ENCODE peak calls at places on chromosome 11, in six cellular contexts. One of them, this sample, is unnamed. For H3K4me1, the result is how much of the 10 kb centered on the place peaks cover.

GRCh38 chr11:19455731-19456130 is 215.0 kb upstream of the E2F8 start:
- DNase-seq in tibial artery: peak
- DNase-seq in lower lobe of right lung: no peak
- DNase-seq in CD8-positive, alpha-beta memory T cell: no peak
- DNase-seq in left ventricle myocardium inferior: peak
- DNase-seq in RWPE2: no peak
- DNase-seq in this sample: no peak

GRCh38 chr11:41102471-41102870 is 357.0 kb downstream of the LRRC4C start:
- DNase-seq in RWPE2: no peak
- DNase-seq in left ventricle myocardium inferior: no peak
- DNase-seq in tibial artery: no peak
- DNase-seq in lower lobe of right lung: no peak
- DNase-seq in CD8-positive, alpha-beta memory T cell: no peak
- DNase-seq in this sample: no peak

GRCh38 chr11:26847459-26847858 is 125.6 kb upstream of the SLC5A12 start:
- DNase-seq in tibial artery: peak
- DNase-seq in lower lobe of right lung: no peak
- DNase-seq in left ventricle myocardium inferior: no peak
- DNase-seq in RWPE2: no peak
- DNase-seq in CD8-positive, alpha-beta memory T cell: no peak
- DNase-seq in this sample: no peak

GRCh38 chr11:108733479-108734116 is 68.7 kb downstream of the DDX10 start:
- DNase-seq in left ventricle myocardium inferior: no peak
- DNase-seq in RWPE2: no peak
- DNase-seq in lower lobe of right lung: no peak
- DNase-seq in CD8-positive, alpha-beta memory T cell: no peak
- DNase-seq in tibial artery: no peak
- DNase-seq in this sample: no peak

GRCh38 chr11:132349806-132350733 is 979.7 kb downstream of the NTM start:
- DNase-seq in RWPE2: no peak
- DNase-seq in left ventricle myocardium inferior: no peak
- DNase-seq in tibial artery: no peak
- DNase-seq in lower lobe of right lung: no peak
- DNase-seq in CD8-positive, alpha-beta memory T cell: no peak
- DNase-seq in this sample: no peak

GRCh38 chr11:121909571-121909970 is 206.4 kb downstream of the BLID start:
- DNase-seq in left ventricle myocardium inferior: no peak
- DNase-seq in tibial artery: no peak
- DNase-seq in lower lobe of right lung: no peak
- DNase-seq in CD8-positive, alpha-beta memory T cell: no peak
- DNase-seq in RWPE2: no peak
- DNase-seq in this sample: no peak

GRCh38 chr11:117239295-117239694 is 6.8 kb downstream of the RNF214 start:
- DNase-seq in RWPE2: no peak
- DNase-seq in CD8-positive, alpha-beta memory T cell: no peak
- DNase-seq in left ventricle myocardium inferior: no peak
- DNase-seq in tibial artery: no peak
- DNase-seq in lower lobe of right lung: no peak
- DNase-seq in this sample: no peak

GRCh38 chr11:83972536-83972935 is 686.4 kb upstream of the CCDC90B start:
- DNase-seq in tibial artery: no peak
- DNase-seq in lower lobe of right lung: no peak
- DNase-seq in CD8-positive, alpha-beta memory T cell: no peak
- DNase-seq in RWPE2: no peak
- DNase-seq in left ventricle myocardium inferior: no peak
- DNase-seq in this sample: no peak

GRCh38 chr11:40269865-40270264 is 1189.6 kb downstream of the LRRC4C start:
- DNase-seq in CD8-positive, alpha-beta memory T cell: no peak
- DNase-seq in lower lobe of right lung: no peak
- DNase-seq in left ventricle myocardium inferior: no peak
- DNase-seq in RWPE2: no peak
- DNase-seq in tibial artery: no peak
- DNase-seq in this sample: no peak

GRCh38 chr11:10288316-10288715 is 5.7 kb downstream of the SBF2 start:
- DNase-seq in CD8-positive, alpha-beta memory T cell: no peak
- DNase-seq in tibial artery: no peak
- DNase-seq in RWPE2: no peak
- DNase-seq in lower lobe of right lung: no peak
- DNase-seq in left ventricle myocardium inferior: no peak
- DNase-seq in this sample: no peak

GRCh38 chr11:127866109-127866508 is 721.2 kb downstream of the ETS1 start:
- DNase-seq in tibial artery: no peak
- DNase-seq in CD8-positive, alpha-beta memory T cell: no peak
- DNase-seq in lower lobe of right lung: no peak
- DNase-seq in RWPE2: no peak
- DNase-seq in left ventricle myocardium inferior: no peak
- DNase-seq in this sample: no peak

GRCh38 chr11:92550411-92550810 is 325.8 kb downstream of the FAT3 start:
- DNase-seq in lower lobe of right lung: no peak
- DNase-seq in CD8-positive, alpha-beta memory T cell: no peak
- DNase-seq in tibial artery: no peak
- DNase-seq in left ventricle myocardium inferior: no peak
- DNase-seq in RWPE2: no peak
- DNase-seq in this sample: no peak

GRCh38 chr11:131095501-131096185 is 179.4 kb upstream of the SNX19 start:
- DNase-seq in left ventricle myocardium inferior: no peak
- DNase-seq in tibial artery: no peak
- DNase-seq in RWPE2: no peak
- DNase-seq in CD8-positive, alpha-beta memory T cell: no peak
- DNase-seq in lower lobe of right lung: no peak
- DNase-seq in this sample: no peak

GRCh38 chr11:69931994-69932910 is 113.0 kb upstream of the FGF3 start:
- DNase-seq in CD8-positive, alpha-beta memory T cell: no peak
- DNase-seq in left ventricle myocardium inferior: peak
- DNase-seq in lower lobe of right lung: peak
- DNase-seq in tibial artery: no peak
- DNase-seq in RWPE2: peak
- DNase-seq in this sample: no peak

GRCh38 chr11:25860677-25861445 is 471.1 kb upstream of the ANO3 start:
- DNase-seq in lower lobe of right lung: no peak
- DNase-seq in RWPE2: no peak
- DNase-seq in tibial artery: no peak
- DNase-seq in CD8-positive, alpha-beta memory T cell: no peak
- DNase-seq in left ventricle myocardium inferior: no peak
- DNase-seq in this sample: no peak

GRCh38 chr11:80603472-80603871 is 1162.6 kb upstream of the TENM4 start:
- DNase-seq in lower lobe of right lung: no peak
- DNase-seq in tibial artery: no peak
- DNase-seq in left ventricle myocardium inferior: no peak
- DNase-seq in RWPE2: no peak
- DNase-seq in CD8-positive, alpha-beta memory T cell: no peak
- DNase-seq in this sample: no peak

GRCh38 chr11:111938687-111939160 is 1.6 kb downstream of the DIXDC1 start:
- DNase-seq in tibial artery: no peak
- DNase-seq in lower lobe of right lung: no peak
- DNase-seq in RWPE2: no peak
- DNase-seq in CD8-positive, alpha-beta memory T cell: no peak
- DNase-seq in left ventricle myocardium inferior: no peak
- DNase-seq in this sample: peak

GRCh38 chr11:123616505-123617198 is 37.8 kb downstream of the SCN3B start:
- DNase-seq in lower lobe of right lung: no peak
- DNase-seq in tibial artery: no peak
- DNase-seq in left ventricle myocardium inferior: peak
- DNase-seq in RWPE2: peak
- DNase-seq in CD8-positive, alpha-beta memory T cell: no peak
- DNase-seq in this sample: no peak

GRCh38 chr11:15816270-15816871 is 540.0 kb downstream of the SOX6 start:
- DNase-seq in CD8-positive, alpha-beta memory T cell: no peak
- DNase-seq in left ventricle myocardium inferior: no peak
- DNase-seq in RWPE2: no peak
- DNase-seq in tibial artery: peak
- DNase-seq in lower lobe of right lung: no peak
- DNase-seq in this sample: no peak

GRCh38 chr11:122780296-122780949 is 57.9 kb upstream of the CRTAM start:
- DNase-seq in tibial artery: no peak
- DNase-seq in lower lobe of right lung: no peak
- DNase-seq in left ventricle myocardium inferior: no peak
- DNase-seq in CD8-positive, alpha-beta memory T cell: no peak
- DNase-seq in RWPE2: no peak
- DNase-seq in this sample: no peak

GRCh38 chr11:71463331-71464211 is 10.6 kb downstream of the NADSYN1 start:
- DNase-seq in RWPE2: peak
- DNase-seq in CD8-positive, alpha-beta memory T cell: no peak
- DNase-seq in lower lobe of right lung: no peak
- DNase-seq in tibial artery: no peak
- DNase-seq in left ventricle myocardium inferior: no peak
- DNase-seq in this sample: no peak

GRCh38 chr11:3086671-3087150 is 29.5 kb upstream of the CARS1 start:
- DNase-seq in CD8-positive, alpha-beta memory T cell: no peak
- DNase-seq in lower lobe of right lung: no peak
- DNase-seq in RWPE2: peak
- DNase-seq in tibial artery: no peak
- DNase-seq in left ventricle myocardium inferior: no peak
- DNase-seq in this sample: no peak

GRCh38 chr11:1252371-1253102 is 29.7 kb downstream of the MUC5B start:
- DNase-seq in tibial artery: no peak
- DNase-seq in RWPE2: no peak
- DNase-seq in lower lobe of right lung: no peak
- DNase-seq in CD8-positive, alpha-beta memory T cell: no peak
- DNase-seq in left ventricle myocardium inferior: no peak
- DNase-seq in this sample: no peak

GRCh38 chr11:76822406-76822805 is 38.3 kb upstream of the ACER3 start:
- DNase-seq in CD8-positive, alpha-beta memory T cell: no peak
- DNase-seq in RWPE2: no peak
- DNase-seq in left ventricle myocardium inferior: no peak
- DNase-seq in lower lobe of right lung: no peak
- DNase-seq in tibial artery: no peak
- DNase-seq in this sample: no peak

GRCh38 chr11:34495239-34495723 is 18.3 kb downstream of the ELF5 start:
- DNase-seq in tibial artery: no peak
- DNase-seq in lower lobe of right lung: no peak
- DNase-seq in CD8-positive, alpha-beta memory T cell: no peak
- DNase-seq in RWPE2: no peak
- DNase-seq in left ventricle myocardium inferior: no peak
- DNase-seq in this sample: no peak

GRCh38 chr11:111665779-111666178 is 63.5 kb downstream of the SIK2 start:
- DNase-seq in lower lobe of right lung: no peak
- DNase-seq in left ventricle myocardium inferior: no peak
- DNase-seq in tibial artery: no peak
- DNase-seq in RWPE2: no peak
- DNase-seq in CD8-positive, alpha-beta memory T cell: no peak
- DNase-seq in this sample: no peak

GRCh38 chr11:131248588-131248987 is 121.8 kb upstream of the NTM start:
- DNase-seq in lower lobe of right lung: no peak
- DNase-seq in CD8-positive, alpha-beta memory T cell: no peak
- DNase-seq in left ventricle myocardium inferior: no peak
- DNase-seq in tibial artery: no peak
- DNase-seq in RWPE2: no peak
- DNase-seq in this sample: no peak

DNA sequence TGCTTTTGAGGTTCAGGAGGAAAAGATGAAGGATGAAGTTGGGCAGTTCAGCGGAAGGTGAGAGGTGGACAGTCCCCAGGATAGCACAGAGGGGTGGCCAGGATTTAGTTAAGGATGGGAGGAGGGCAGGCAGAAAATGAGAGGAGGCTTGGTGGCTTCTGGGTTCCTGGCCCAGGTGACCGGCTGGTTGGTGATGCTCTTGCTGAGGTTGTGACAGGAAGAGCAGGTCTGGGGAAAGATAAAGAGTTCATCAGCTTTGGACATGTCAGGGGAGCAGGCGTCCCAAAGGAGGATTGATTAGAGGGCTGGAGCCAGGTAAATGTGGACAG is 27.6 kb upstream of the P2RY2 start:
- DNase-seq in CD8-positive, alpha-beta memory T cell: no peak
- DNase-seq in RWPE2: no peak
- DNase-seq in tibial artery: no peak
- DNase-seq in left ventricle myocardium inferior: no peak
- DNase-seq in lower lobe of right lung: no peak
- DNase-seq in this sample: no peak
- H3K27ac ChIP-seq in CD8-positive, alpha-beta memory T cell: no peak
- H3K27ac ChIP-seq in RWPE2: peak
- H3K27ac ChIP-seq in tibial artery: no peak
- H3K27ac ChIP-seq in left ventricle myocardium inferior: no peak
- H3K27ac ChIP-seq in lower lobe of right lung: no peak
- H3K27ac ChIP-seq in this sample: no peak

GRCh38 chr11:14537134-14537599 is 17.0 kb upstream of the PSMA1 start:
- DNase-seq in lower lobe of right lung: no peak
- DNase-seq in tibial artery: peak
- DNase-seq in left ventricle myocardium inferior: no peak
- DNase-seq in RWPE2: no peak
- DNase-seq in CD8-positive, alpha-beta memory T cell: peak
- DNase-seq in this sample: peak
- H3K4me1 ChIP-seq in lower lobe of right lung: under half
- H3K4me1 ChIP-seq in tibial artery: under half
- H3K4me1 ChIP-seq in left ventricle myocardium inferior: under half
- H3K4me1 ChIP-seq in RWPE2: under half
- H3K4me1 ChIP-seq in CD8-positive, alpha-beta memory T cell: under half
- H3K4me1 ChIP-seq in this sample: under half

GRCh38 chr11:94835571-94835970 is 67.4 kb downstream of the AMOTL1 start:
- DNase-seq in CD8-positive, alpha-beta memory T cell: no peak
- DNase-seq in RWPE2: no peak
- DNase-seq in left ventricle myocardium inferior: no peak
- DNase-seq in lower lobe of right lung: no peak
- DNase-seq in tibial artery: no peak
- DNase-seq in this sample: no peak

GRCh38 chr11:94844031-94844430 is 75.9 kb downstream of the AMOTL1 start:
- DNase-seq in CD8-positive, alpha-beta memory T cell: no peak
- DNase-seq in lower lobe of right lung: no peak
- DNase-seq in RWPE2: no peak
- DNase-seq in left ventricle myocardium inferior: no peak
- DNase-seq in tibial artery: no peak
- DNase-seq in this sample: no peak

GRCh38 chr11:94837317-94837716 is 69.2 kb downstream of the AMOTL1 start:
- DNase-seq in RWPE2: no peak
- DNase-seq in tibial artery: no peak
- DNase-seq in CD8-positive, alpha-beta memory T cell: no peak
- DNase-seq in left ventricle myocardium inferior: peak
- DNase-seq in lower lobe of right lung: no peak
- DNase-seq in this sample: no peak

GRCh38 chr11:94838027-94838610 is 70.0 kb downstream of the AMOTL1 start:
- DNase-seq in tibial artery: no peak
- DNase-seq in lower lobe of right lung: no peak
- DNase-seq in RWPE2: no peak
- DNase-seq in left ventricle myocardium inferior: no peak
- DNase-seq in CD8-positive, alpha-beta memory T cell: no peak
- DNase-seq in this sample: no peak

DNA sequence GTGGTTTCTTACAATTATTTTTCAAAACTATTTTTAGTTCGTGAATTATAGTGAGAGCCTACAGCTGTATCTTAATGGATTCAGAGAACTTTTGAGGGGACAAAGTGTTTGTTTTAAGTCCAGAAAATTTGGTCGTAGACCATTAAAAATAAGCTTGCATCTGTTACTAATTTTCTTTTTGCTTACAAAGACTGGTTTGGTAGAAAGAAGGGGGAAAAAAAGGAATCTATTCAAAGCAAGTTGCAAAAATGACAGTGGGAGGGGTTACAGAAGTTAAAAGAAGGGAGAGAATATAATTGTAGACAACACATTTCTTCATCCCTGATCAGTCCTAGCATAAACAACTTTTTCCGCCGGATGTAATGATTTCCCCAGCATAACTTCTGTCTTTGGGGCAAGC is 72.1 kb downstream of the AMOTL1 start:
- DNase-seq in lower lobe of right lung: no peak
- DNase-seq in left ventricle myocardium inferior: no peak
- DNase-seq in tibial artery: no peak
- DNase-seq in RWPE2: no peak
- DNase-seq in CD8-positive, alpha-beta memory T cell: no peak
- DNase-seq in this sample: no peak
- H3K27ac ChIP-seq in lower lobe of right lung: peak
- H3K27ac ChIP-seq in left ventricle myocardium inferior: peak
- H3K27ac ChIP-seq in tibial artery: no peak
- H3K27ac ChIP-seq in RWPE2: no peak
- H3K27ac ChIP-seq in CD8-positive, alpha-beta memory T cell: no peak
- H3K27ac ChIP-seq in this sample: no peak

GRCh38 chr11:85784907-85785306 is 26.0 kb downstream of the SYTL2 start:
- DNase-seq in lower lobe of right lung: no peak
- DNase-seq in tibial artery: no peak
- DNase-seq in CD8-positive, alpha-beta memory T cell: no peak
- DNase-seq in left ventricle myocardium inferior: no peak
- DNase-seq in RWPE2: no peak
- DNase-seq in this sample: no peak
- H3K4me1 ChIP-seq in lower lobe of right lung: under half
- H3K4me1 ChIP-seq in tibial artery: under half
- H3K4me1 ChIP-seq in CD8-positive, alpha-beta memory T cell: under half
- H3K4me1 ChIP-seq in left ventricle myocardium inferior: under half
- H3K4me1 ChIP-seq in RWPE2: under half
- H3K4me1 ChIP-seq in this sample: under half